ENCODE peak calls at places on chromosomes 13 and 19, in five cellular contexts. T is frontal cortex, U is GM19239, V is AG04450, I is head of caudate nucleus. B is an unnamed sample.

GRCh38 chr13:26628706-26629105 is 71.2 kb downstream of the WASF3 start:
- DNase-seq in T (no peak), U (no peak), V (no peak), I (no peak), B (no peak)

GRCh38 chr13:73934215-73934623 is 200.0 kb downstream of the KLF12 start:
- DNase-seq in T (no peak), U (no peak), V (no peak), I (no peak), B (no peak)

GRCh38 chr19:58218899-58219298 is 9.8 kb upstream of the ZNF544 start:
- DNase-seq in T (no peak), U (no peak), V (no peak), I (no peak), B (no peak)

GRCh38 chr13:22848539-22849052 is 332.2 kb upstream of the SGCG start:
- DNase-seq in T (no peak), U (no peak), V (no peak), I (no peak), B (no peak)

GRCh38 chr13:102707465-102707864 is 12.6 kb upstream of the METTL21C start:
- DNase-seq in T (peak; percentile 18), U (no peak), V (peak; percentile 68), I (no peak), B (no peak)

GRCh38 chr19:41785653-41786052 is 10.7 kb upstream of the CEACAM3 start:
- DNase-seq in T (peak; percentile 52), U (peak; percentile 65), V (peak; percentile 29), I (peak; percentile 33), B (peak; percentile 72)

GRCh38 chr13:20188649-20189553 is 3.8 kb downstream of the GJB2 start:
- DNase-seq in T (no peak), U (no peak), V (no peak), I (no peak), B (no peak)

GRCh38 chr19:32287811-32288227 is 57.6 kb upstream of the ZNF507 start:
- DNase-seq in T (peak; percentile 24), U (no peak), V (peak; percentile 10), I (peak; percentile 62), B (no peak)

GRCh38 chr19:49592486-49593232 is 1.7 kb downstream of the PRR12 start:
- DNase-seq in T (no peak), U (no peak), V (no peak), I (no peak), B (no peak)

GRCh38 chr19:57903298-57904174 is 12.9 kb downstream of the ZNF417 start:
- DNase-seq in T (peak; percentile 42), U (no peak), V (no peak), I (no peak), B (no peak)

GRCh38 chr13:38566526-38566925 is 120.4 kb upstream of the FREM2 start:
- DNase-seq in T (no peak), U (no peak), V (no peak), I (no peak), B (no peak)

GRCh38 chr13:85853161-85853894 is 54.1 kb upstream of the SLITRK6 start:
- DNase-seq in T (no peak), U (no peak), V (no peak), I (no peak), B (no peak)

GRCh38 chr19:51327066-51327985 is 14.6 kb downstream of the VSIG10L start:
- DNase-seq in T (peak; percentile 76), U (peak; percentile 53), V (no peak), I (no peak), B (peak; percentile 69)

GRCh38 chr13:73162912-73163911 is 104.4 kb downstream of the KLF5 start:
- DNase-seq in T (no peak), U (no peak), V (no peak), I (no peak), B (no peak)

GRCh38 chr19:47756953-47757608 is 11.7 kb downstream of the NOP53 start:
- DNase-seq in T (no peak), U (no peak), V (no peak), I (no peak), B (no peak)

GRCh38 chr13:104114111-104114510 is 1047.9 kb upstream of the SLC10A2 start:
- DNase-seq in T (no peak), U (no peak), V (no peak), I (no peak), B (no peak)

GRCh38 chr19:47663435-47663910 is 49.7 kb upstream of the EHD2 start:
- DNase-seq in T (no peak), U (no peak), V (peak; percentile 76), I (no peak), B (no peak)

GRCh38 chr19:55559684-55560083 is 14.3 kb upstream of the SBK3 start:
- DNase-seq in T (no peak), U (no peak), V (no peak), I (no peak), B (no peak)

GRCh38 chr19:19115954-19116353 is 22.3 kb downstream of the TMEM161A start:
- DNase-seq in T (peak; percentile 43), U (peak; percentile 60), V (no peak), I (peak; percentile 47), B (peak; percentile 58)

GRCh38 chr19:6593651-6594416 is 2.9 kb upstream of the CD70 start:
- DNase-seq in T (no peak), U (no peak), V (no peak), I (no peak), B (no peak)

GRCh38 chr13:30789360-30789862 is 54.1 kb downstream of the ALOX5AP start:
- DNase-seq in T (no peak), U (no peak), V (no peak), I (no peak), B (no peak)

GRCh38 chr13:110338441-110339101 is 31.5 kb downstream of the COL4A2 start:
- DNase-seq in T (no peak), U (no peak), V (no peak), I (no peak), B (no peak)

GRCh38 chr19:43519436-43520088 is 7.4 kb downstream of the ETHE1 start:
- DNase-seq in T (peak; percentile 76), U (no peak), V (peak; percentile 94), I (peak; percentile 87), B (no peak)

GRCh38 chr19:42066075-42066754 is 3.8 kb downstream of the GRIK5 start:
- DNase-seq in T (peak; percentile 79), U (no peak), V (no peak), I (no peak), B (no peak)

GRCh38 chr13:60974296-60974695 is 441.4 kb downstream of the PCDH20 start:
- DNase-seq in T (no peak), U (no peak), V (no peak), I (no peak), B (no peak)

GRCh38 chr13:26011996-26012688 is 39.7 kb downstream of the SHISA2 start:
- DNase-seq in T (no peak), U (no peak), V (no peak), I (no peak), B (no peak)

GRCh38 chr19:29565171-29565570 is 39.4 kb downstream of the VSTM2B start:
- DNase-seq in T (no peak), U (no peak), V (no peak), I (no peak), B (no peak)

GRCh38 chr13:29849731-29850212 is 645 bp downstream of the UBL3 start:
- DNase-seq in T (peak; percentile 29), U (no peak), V (no peak), I (peak; percentile 46), B (peak; percentile 19)

GRCh38 chr13:22082030-22082429 is 411.2 kb downstream of the FGF9 start:
- DNase-seq in T (no peak), U (no peak), V (no peak), I (no peak), B (no peak)

GRCh38 chr19:8481191-8481590 is 21.2 kb downstream of the PRAM1 start:
- DNase-seq in T (no peak), U (no peak), V (no peak), I (no peak), B (no peak)

GRCh38 chr19:13530720-13531119 is 24.4 kb upstream of the CACNA1A start:
- DNase-seq in T (no peak), U (no peak), V (no peak), I (no peak), B (no peak)

GRCh38 chr19:50843701-50844221 is 10.4 kb upstream of the KLK15 start:
- DNase-seq in T (no peak), U (no peak), V (no peak), I (no peak), B (no peak)

GRCh38 chr13:49651775-49652690 is 23.7 kb downstream of the ARL11 start:
- DNase-seq in T (no peak), U (no peak), V (no peak), I (no peak), B (no peak)

GRCh38 chr13:51644649-51645048 is 60.4 kb downstream of the WDFY2 start:
- DNase-seq in T (no peak), U (no peak), V (no peak), I (no peak), B (no peak)

GRCh38 chr19:870963-871401 is 11.5 kb downstream of the CFD start:
- DNase-seq in T (peak; percentile 69), U (no peak), V (no peak), I (peak; percentile 31), B (no peak)

GRCh38 chr19:46616631-46617322 is 8.1 kb downstream of the PTGIR start:
- DNase-seq in T (no peak), U (no peak), V (no peak), I (no peak), B (no peak)

GRCh38 chr19:45677351-45678230 is 9.6 kb downstream of the GIPR start:
- DNase-seq in T (peak; percentile 78), U (peak; percentile 80), V (no peak), I (peak; percentile 66), B (peak; percentile 86)

GRCh38 chr13:114140131-114140908 is 7.9 kb upstream of the RASA3 start:
- DNase-seq in T (no peak), U (no peak), V (no peak), I (no peak), B (no peak)

GRCh38 chr13:56861472-56861871 is 279.2 kb upstream of the PRR20A start:
- DNase-seq in T (no peak), U (no peak), V (no peak), I (no peak), B (no peak)

B was measured in GM12892.